ENCODE peak calls at places on chromosomes 12 and 14, in nine cellular contexts. Y is transverse colon, R is lower leg skin, F is heart left ventricle, B is IMR-90, C is stomach, P is GM12892, A is ovary, X is body of pancreas. S is an unnamed sample.

GRCh38 chr14:69045857-69046351 is 66.8 kb upstream of the ACTN1 start:
- DNase-seq in Y (no peak), R (no peak), F (peak), B (no peak), C (no peak), P (no peak), A (peak), X (no peak), S (no peak)

GRCh38 chr14:38108681-38109080 is 99.0 kb upstream of the SSTR1 start:
- DNase-seq in Y (no peak), R (no peak), F (no peak), B (peak), C (no peak), P (no peak), A (no peak), X (no peak), S (no peak)

GRCh38 chr12:123034865-123035264 is 54.4 kb downstream of the ARL6IP4 start:
- DNase-seq in Y (no peak), R (no peak), F (no peak), B (peak), C (no peak), P (no peak), A (no peak), X (no peak), S (peak)

GRCh38 chr12:109730306-109731145 is 16.9 kb downstream of the FAM222A start:
- DNase-seq in Y (no peak), R (peak), F (no peak), B (no peak), C (peak), P (no peak), A (peak), X (peak), S (no peak)

GRCh38 chr14:51942971-51943370 is 46.4 kb upstream of the RTRAF start:
- DNase-seq in Y (no peak), R (no peak), F (no peak), B (no peak), C (no peak), P (no peak), A (no peak), X (no peak), S (no peak)

GRCh38 chr12:22881878-22882277 is 256.9 kb downstream of the ETNK1 start:
- DNase-seq in Y (no peak), R (no peak), F (no peak), B (no peak), C (no peak), P (no peak), A (no peak), X (no peak), S (no peak)

GRCh38 chr12:130166306-130166705 is 4.0 kb downstream of the FZD10 start:
- DNase-seq in Y (no peak), R (peak), F (no peak), B (no peak), C (peak), P (no peak), A (no peak), X (no peak), S (no peak)

GRCh38 chr14:65910108-65910507 is 497.6 kb downstream of the FUT8 start:
- DNase-seq in Y (no peak), R (no peak), F (no peak), B (peak), C (no peak), P (no peak), A (no peak), X (no peak), S (no peak)

GRCh38 chr12:26800347-26800746 is 32.6 kb downstream of the ITPR2 start:
- DNase-seq in Y (no peak), R (no peak), F (no peak), B (no peak), C (no peak), P (no peak), A (no peak), X (no peak), S (no peak)

GRCh38 chr12:9750276-9751203 is 10.2 kb downstream of the CD69 start:
- DNase-seq in Y (peak), R (peak), F (no peak), B (peak), C (no peak), P (no peak), A (peak), X (peak), S (peak)

GRCh38 chr12:50400638-50401382 is at the start of gene LARP4:
- DNase-seq in Y (peak), R (peak), F (peak), B (peak), C (peak), P (peak), A (peak), X (peak), S (peak)

GRCh38 chr14:30195946-30196345 is 268.3 kb upstream of the PRKD1 start:
- DNase-seq in Y (no peak), R (no peak), F (no peak), B (peak), C (no peak), P (no peak), A (no peak), X (no peak), S (no peak)

DNA sequence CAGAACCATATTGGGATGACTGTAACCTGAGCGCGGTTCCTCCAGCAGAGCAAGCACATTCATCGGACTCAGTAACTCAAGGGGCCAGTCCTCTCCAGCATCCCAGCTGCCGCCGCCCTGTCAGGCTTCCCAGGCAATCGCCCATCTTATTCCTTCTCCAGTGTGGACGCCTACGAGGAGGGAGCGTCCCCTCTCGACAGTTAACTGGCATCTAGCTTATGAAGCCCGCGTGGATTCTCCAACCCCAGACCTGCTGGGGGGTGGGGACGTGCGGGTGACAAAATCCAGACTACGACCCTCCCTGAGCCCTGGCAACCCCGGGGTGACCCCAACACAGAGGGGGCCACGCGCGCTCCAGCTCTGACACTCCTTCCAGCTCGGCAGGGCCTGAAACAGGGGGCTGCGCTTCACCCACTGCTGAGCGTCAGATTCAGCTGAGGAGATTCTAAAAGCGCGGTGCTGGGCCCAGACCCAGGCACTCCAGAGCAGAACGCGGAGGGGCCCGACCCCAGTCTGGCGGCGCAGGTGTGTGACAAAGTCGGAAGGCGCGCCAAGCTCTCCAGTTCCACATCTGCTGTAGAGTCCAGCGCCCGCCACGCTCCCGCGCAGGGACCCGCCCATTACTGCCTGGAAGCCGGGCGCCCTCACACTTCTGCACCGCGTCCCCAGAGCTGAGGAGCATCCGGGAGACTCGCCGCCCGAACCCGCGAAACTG is 43.9 kb upstream of the ESR2 start:
- DNase-seq in Y (peak), R (peak), F (no peak), B (peak), C (peak), P (peak), A (no peak), X (peak), S (peak)
- TF ChIP-seq POLR2A in Y (no peak), R (no peak), F (no peak), B (no peak), C (no peak), P (peak), A (no peak), X (peak), S (peak)

GRCh38 chr14:104865631-104866441 is 768 bp downstream of the CEP170B start:
- DNase-seq in Y (peak), R (peak), F (peak), B (peak), C (peak), P (peak), A (peak), X (peak), S (no peak)
- TF ChIP-seq POLR2A in Y (peak), R (no peak), F (no peak), B (peak), C (no peak), P (no peak), A (no peak), X (peak), S (no peak)

DNA sequence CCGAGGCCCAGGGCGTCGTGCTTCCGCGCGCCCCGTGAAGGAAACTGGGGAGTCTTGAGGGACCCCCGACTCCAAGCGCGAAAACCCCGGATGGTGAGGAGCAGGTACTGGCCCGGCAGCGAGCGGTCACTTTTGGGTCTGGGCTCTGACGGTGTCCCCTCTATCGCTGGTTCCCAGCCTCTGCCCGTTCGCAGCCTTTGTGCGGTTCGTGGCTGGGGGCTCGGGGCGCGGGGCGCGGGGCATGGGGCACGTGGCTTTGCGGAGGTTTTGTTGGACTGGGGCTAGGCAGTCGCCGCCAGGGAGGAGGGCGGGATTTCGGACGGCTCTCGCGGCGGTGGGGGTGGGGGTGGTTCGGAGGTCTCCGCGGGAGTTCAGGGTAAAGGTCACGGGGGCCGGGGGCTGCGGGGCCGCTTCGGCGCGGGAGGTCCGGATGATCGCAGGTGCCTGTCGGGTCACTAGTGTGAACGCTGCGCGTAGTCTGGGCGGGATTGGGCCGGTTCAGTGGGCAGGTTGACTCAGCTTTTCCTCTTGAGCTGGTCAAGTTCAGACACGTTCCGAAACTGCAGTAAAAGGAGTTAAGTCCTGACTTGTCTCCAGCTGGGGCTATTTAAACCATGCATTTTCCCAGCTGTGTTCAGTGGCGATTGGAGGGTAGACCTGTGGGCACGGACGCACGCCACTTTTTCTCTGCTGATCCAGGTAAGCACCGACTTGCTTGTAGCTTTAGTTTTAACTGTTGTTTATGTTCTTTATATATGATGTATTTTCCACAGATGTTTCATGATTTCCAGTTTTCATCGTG is 612 bp downstream of the MDM2 start:
- DNase-seq in Y (peak), R (peak), F (peak), B (peak), C (peak), P (peak), A (peak), X (peak), S (peak)
- TF ChIP-seq POLR2A in Y (peak), R (no peak), F (no peak), B (peak), C (no peak), P (peak), A (peak), X (peak), S (peak)

DNA sequence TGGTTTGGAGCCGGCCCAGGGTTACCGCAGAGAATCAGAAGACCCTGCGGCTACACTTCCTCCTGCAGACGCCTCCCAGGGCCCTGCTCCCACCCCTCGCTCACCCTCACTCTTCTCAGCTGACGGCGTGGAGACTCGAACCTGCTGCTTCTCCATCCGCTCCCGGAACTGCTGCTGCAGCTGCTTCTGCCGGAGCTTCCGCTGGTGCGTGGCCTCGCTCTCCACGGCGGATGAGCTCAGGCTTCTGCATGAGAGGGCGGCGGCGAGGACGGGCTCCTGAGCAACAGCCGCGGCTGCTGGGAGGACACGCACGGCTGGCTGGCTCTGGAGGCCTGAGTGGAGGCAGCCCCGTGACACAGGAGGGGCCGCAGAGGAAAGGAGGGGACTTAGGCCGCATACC is 33.3 kb downstream of the RAD52 start:
- DNase-seq in Y (peak), R (no peak), F (no peak), B (no peak), C (no peak), P (no peak), A (no peak), X (no peak), S (no peak)
- TF ChIP-seq POLR2A in Y (no peak), R (no peak), F (no peak), B (no peak), C (no peak), P (no peak), A (no peak), X (no peak), S (no peak)

GRCh38 chr14:100369019-100369418 is 45.9 kb downstream of the SLC25A47 start:
- DNase-seq in Y (no peak), R (no peak), F (no peak), B (no peak), C (no peak), P (no peak), A (no peak), X (no peak), S (no peak)
- TF ChIP-seq POLR2A in Y (no peak), R (no peak), F (no peak), B (no peak), C (no peak), P (no peak), A (no peak), X (no peak), S (no peak)

DNA sequence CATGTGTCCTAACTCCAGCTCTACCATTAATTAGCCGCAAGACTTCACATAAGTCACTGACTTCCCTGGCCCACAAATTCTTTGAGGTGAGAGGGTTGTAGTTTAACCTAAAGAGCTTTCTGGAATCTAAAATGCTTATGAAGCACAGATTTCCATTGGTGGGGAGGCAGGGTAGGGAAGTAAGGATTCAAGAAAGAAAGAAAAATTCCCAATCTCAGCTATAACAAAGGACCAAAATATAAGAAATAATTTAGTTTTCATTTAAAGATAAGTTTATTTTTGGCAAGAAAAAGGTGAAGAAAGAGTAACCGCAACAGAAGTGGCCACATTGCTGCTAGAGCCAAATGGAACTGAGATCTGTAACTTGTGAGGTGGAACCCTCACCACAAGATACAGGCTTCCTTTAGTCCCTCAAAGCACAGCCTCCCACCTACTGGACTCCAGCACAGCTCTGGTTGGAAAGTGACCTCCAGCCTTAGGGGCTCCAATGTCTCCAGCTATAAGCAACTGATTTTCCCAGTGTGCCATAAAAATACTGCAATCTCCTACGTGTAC is 23.6 kb downstream of the DAD1 start:
- DNase-seq in Y (no peak), R (no peak), F (no peak), B (no peak), C (no peak), P (no peak), A (no peak), X (no peak), S (no peak)
- TF ChIP-seq POLR2A in Y (no peak), R (no peak), F (no peak), B (no peak), C (no peak), P (peak), A (no peak), X (no peak), S (no peak)

GRCh38 chr12:55996715-55997534 is at the start of gene SUOX:
- DNase-seq in Y (peak), R (peak), F (peak), B (peak), C (peak), P (peak), A (peak), X (peak), S (peak)
- TF ChIP-seq POLR2A in Y (peak), R (no peak), F (peak), B (no peak), C (no peak), P (peak), A (peak), X (peak), S (peak)

GRCh38 chr14:72632727-72633126 is 261.2 kb downstream of the DPF3 start:
- DNase-seq in Y (no peak), R (no peak), F (no peak), B (no peak), C (no peak), P (no peak), A (no peak), X (no peak), S (no peak)
- TF ChIP-seq POLR2A in Y (no peak), R (no peak), F (no peak), B (no peak), C (no peak), P (no peak), A (no peak), X (no peak), S (no peak)

GRCh38 chr12:6982532-6982931 is 11.8 kb downstream of the EMG1 start:
- DNase-seq in Y (no peak), R (no peak), F (no peak), B (no peak), C (no peak), P (no peak), A (no peak), X (no peak), S (no peak)

GRCh38 chr12:6987956-6988573 is 17.4 kb downstream of the EMG1 start:
- DNase-seq in Y (peak), R (no peak), F (no peak), B (no peak), C (peak), P (no peak), A (no peak), X (peak), S (no peak)
- TF ChIP-seq POLR2A in Y (no peak), R (no peak), F (no peak), B (no peak), C (no peak), P (no peak), A (no peak), X (peak), S (no peak)

GRCh38 chr12:100672075-100672592 is 98.7 kb downstream of the GAS2L3 start:
- DNase-seq in Y (peak), R (no peak), F (no peak), B (no peak), C (no peak), P (peak), A (no peak), X (no peak), S (peak)

GRCh38 chr12:100671396-100672074 is 98.1 kb downstream of the GAS2L3 start:
- DNase-seq in Y (no peak), R (no peak), F (no peak), B (no peak), C (no peak), P (no peak), A (no peak), X (no peak), S (no peak)

GRCh38 chr12:100669922-100670321 is 96.4 kb downstream of the GAS2L3 start:
- DNase-seq in Y (no peak), R (no peak), F (no peak), B (no peak), C (no peak), P (no peak), A (no peak), X (no peak), S (no peak)

GRCh38 chr12:100674009-100674888 is 100.8 kb downstream of the GAS2L3 start:
- DNase-seq in Y (no peak), R (no peak), F (no peak), B (no peak), C (no peak), P (no peak), A (no peak), X (peak), S (no peak)

DNA sequence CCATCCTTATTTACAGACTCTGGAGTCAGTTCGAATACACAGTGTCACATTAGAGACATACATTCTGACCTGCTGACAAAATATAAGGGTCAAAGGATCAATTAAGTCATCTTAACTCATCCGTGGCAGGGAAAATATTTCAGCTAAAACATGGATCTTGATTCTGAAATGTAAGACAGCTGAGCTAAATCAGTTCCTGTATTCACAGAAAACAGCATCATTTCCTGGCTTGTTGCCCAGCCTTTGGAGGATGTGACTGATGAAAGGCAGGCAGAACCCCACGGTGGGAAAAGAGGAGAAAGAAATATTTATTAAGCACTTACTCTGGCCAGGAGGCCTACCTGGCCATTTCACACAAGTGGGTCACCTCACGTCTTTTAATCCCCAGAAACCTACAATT is 101.9 kb downstream of the GAS2L3 start:
- DNase-seq in Y (peak), R (no peak), F (peak), B (peak), C (no peak), P (no peak), A (no peak), X (peak), S (peak)
- TF ChIP-seq POLR2A in Y (no peak), R (no peak), F (no peak), B (no peak), C (no peak), P (no peak), A (no peak), X (no peak), S (no peak)